ENCODE peak calls at places on chromosomes 16 and 17, in six cellular contexts. One of them, this sample, is unnamed.

GRCh38 chr17:72280881-72281280 is 160.1 kb downstream of the SOX9 start:
- DNase-seq in esophagus muscularis mucosa: no peak
- DNase-seq in iris pigment epithelial cell: no peak
- DNase-seq in stromal cell of bone marrow: no peak
- DNase-seq in activated T-cell treated with anti-CD3 and anti-CD28 coated beads, Interleukin-2, amount 50 U/mL, for 1 hour: no peak
- DNase-seq in NCI-H748 treated with DMSO at 0.1 percent for 48 hours: no peak
- DNase-seq in this sample: no peak

GRCh38 chr17:37824534-37825485 is 80.0 kb upstream of the HNF1B start:
- DNase-seq in esophagus muscularis mucosa: no peak
- DNase-seq in iris pigment epithelial cell: peak; percentile 75
- DNase-seq in NCI-H748 treated with DMSO at 0.1 percent for 48 hours: no peak
- DNase-seq in activated T-cell treated with anti-CD3 and anti-CD28 coated beads, Interleukin-2, amount 50 U/mL, for 1 hour: no peak
- DNase-seq in stromal cell of bone marrow: no peak
- DNase-seq in this sample: no peak

GRCh38 chr17:17868637-17869522 is 32.1 kb upstream of the SREBF1 start:
- DNase-seq in stromal cell of bone marrow: no peak
- DNase-seq in iris pigment epithelial cell: peak; percentile 46
- DNase-seq in esophagus muscularis mucosa: no peak
- DNase-seq in activated T-cell treated with anti-CD3 and anti-CD28 coated beads, Interleukin-2, amount 50 U/mL, for 1 hour: no peak
- DNase-seq in NCI-H748 treated with DMSO at 0.1 percent for 48 hours: no peak
- DNase-seq in this sample: no peak

GRCh38 chr17:1000597-1001490 is 3.9 kb downstream of the TIMM22 start:
- DNase-seq in iris pigment epithelial cell: peak; percentile 68
- DNase-seq in stromal cell of bone marrow: no peak
- DNase-seq in activated T-cell treated with anti-CD3 and anti-CD28 coated beads, Interleukin-2, amount 50 U/mL, for 1 hour: no peak
- DNase-seq in esophagus muscularis mucosa: no peak
- DNase-seq in NCI-H748 treated with DMSO at 0.1 percent for 48 hours: no peak
- DNase-seq in this sample: no peak

GRCh38 chr17:67469208-67469980 is 92.3 kb downstream of the PITPNC1 start:
- DNase-seq in NCI-H748 treated with DMSO at 0.1 percent for 48 hours: no peak
- DNase-seq in iris pigment epithelial cell: peak; percentile 58
- DNase-seq in activated T-cell treated with anti-CD3 and anti-CD28 coated beads, Interleukin-2, amount 50 U/mL, for 1 hour: no peak
- DNase-seq in esophagus muscularis mucosa: no peak
- DNase-seq in stromal cell of bone marrow: no peak
- DNase-seq in this sample: peak; percentile 55

GRCh38 chr16:4381072-4381934 is 9.7 kb downstream of the VASN start:
- DNase-seq in stromal cell of bone marrow: no peak
- DNase-seq in esophagus muscularis mucosa: no peak
- DNase-seq in activated T-cell treated with anti-CD3 and anti-CD28 coated beads, Interleukin-2, amount 50 U/mL, for 1 hour: no peak
- DNase-seq in NCI-H748 treated with DMSO at 0.1 percent for 48 hours: no peak
- DNase-seq in iris pigment epithelial cell: no peak
- DNase-seq in this sample: no peak

GRCh38 chr16:3235856-3236669 is 1.1 kb upstream of the ZNF200 start:
- DNase-seq in NCI-H748 treated with DMSO at 0.1 percent for 48 hours: no peak
- DNase-seq in iris pigment epithelial cell: no peak
- DNase-seq in activated T-cell treated with anti-CD3 and anti-CD28 coated beads, Interleukin-2, amount 50 U/mL, for 1 hour: peak; percentile 48
- DNase-seq in esophagus muscularis mucosa: no peak
- DNase-seq in stromal cell of bone marrow: no peak
- DNase-seq in this sample: no peak

GRCh38 chr16:15631730-15632409 is 11.1 kb downstream of the MARF1 start:
- DNase-seq in NCI-H748 treated with DMSO at 0.1 percent for 48 hours: no peak
- DNase-seq in activated T-cell treated with anti-CD3 and anti-CD28 coated beads, Interleukin-2, amount 50 U/mL, for 1 hour: no peak
- DNase-seq in esophagus muscularis mucosa: no peak
- DNase-seq in stromal cell of bone marrow: no peak
- DNase-seq in iris pigment epithelial cell: no peak
- DNase-seq in this sample: no peak

GRCh38 chr17:48564200-48565023 is 13.7 kb downstream of the HOXB4 start:
- DNase-seq in esophagus muscularis mucosa: no peak
- DNase-seq in activated T-cell treated with anti-CD3 and anti-CD28 coated beads, Interleukin-2, amount 50 U/mL, for 1 hour: no peak
- DNase-seq in NCI-H748 treated with DMSO at 0.1 percent for 48 hours: no peak
- DNase-seq in stromal cell of bone marrow: no peak
- DNase-seq in iris pigment epithelial cell: no peak
- DNase-seq in this sample: no peak

GRCh38 chr16:29729116-29729521 is 16.7 kb downstream of the C16orf54 start:
- DNase-seq in esophagus muscularis mucosa: no peak
- DNase-seq in stromal cell of bone marrow: no peak
- DNase-seq in activated T-cell treated with anti-CD3 and anti-CD28 coated beads, Interleukin-2, amount 50 U/mL, for 1 hour: no peak
- DNase-seq in NCI-H748 treated with DMSO at 0.1 percent for 48 hours: no peak
- DNase-seq in iris pigment epithelial cell: peak; percentile 35
- DNase-seq in this sample: no peak

GRCh38 chr16:1981972-1982574 is 804 bp upstream of the NOXO1 start:
- DNase-seq in stromal cell of bone marrow: no peak
- DNase-seq in NCI-H748 treated with DMSO at 0.1 percent for 48 hours: no peak
- DNase-seq in iris pigment epithelial cell: no peak
- DNase-seq in activated T-cell treated with anti-CD3 and anti-CD28 coated beads, Interleukin-2, amount 50 U/mL, for 1 hour: no peak
- DNase-seq in esophagus muscularis mucosa: no peak
- DNase-seq in this sample: no peak

GRCh38 chr16:68083861-68084503 is 1.2 kb upstream of the NFATC3 start:
- DNase-seq in NCI-H748 treated with DMSO at 0.1 percent for 48 hours: no peak
- DNase-seq in activated T-cell treated with anti-CD3 and anti-CD28 coated beads, Interleukin-2, amount 50 U/mL, for 1 hour: no peak
- DNase-seq in stromal cell of bone marrow: no peak
- DNase-seq in iris pigment epithelial cell: peak; percentile 49
- DNase-seq in esophagus muscularis mucosa: peak; percentile 34
- DNase-seq in this sample: no peak

GRCh38 chr17:43020789-43021738 is 1.1 kb downstream of the VAT1 start:
- DNase-seq in stromal cell of bone marrow: peak; percentile 75
- DNase-seq in esophagus muscularis mucosa: peak; percentile 96
- DNase-seq in iris pigment epithelial cell: peak; percentile 71
- DNase-seq in NCI-H748 treated with DMSO at 0.1 percent for 48 hours: peak; percentile 32
- DNase-seq in activated T-cell treated with anti-CD3 and anti-CD28 coated beads, Interleukin-2, amount 50 U/mL, for 1 hour: peak; percentile 54
- DNase-seq in this sample: no peak

GRCh38 chr17:38599398-38599856 is 6.3 kb downstream of the SRCIN1 start:
- DNase-seq in activated T-cell treated with anti-CD3 and anti-CD28 coated beads, Interleukin-2, amount 50 U/mL, for 1 hour: no peak
- DNase-seq in NCI-H748 treated with DMSO at 0.1 percent for 48 hours: no peak
- DNase-seq in iris pigment epithelial cell: no peak
- DNase-seq in esophagus muscularis mucosa: no peak
- DNase-seq in stromal cell of bone marrow: no peak
- DNase-seq in this sample: no peak

GRCh38 chr16:97822-98221 is 19.8 kb downstream of the MPG start:
- DNase-seq in NCI-H748 treated with DMSO at 0.1 percent for 48 hours: no peak
- DNase-seq in activated T-cell treated with anti-CD3 and anti-CD28 coated beads, Interleukin-2, amount 50 U/mL, for 1 hour: no peak
- DNase-seq in stromal cell of bone marrow: no peak
- DNase-seq in iris pigment epithelial cell: peak; percentile 52
- DNase-seq in esophagus muscularis mucosa: no peak
- DNase-seq in this sample: no peak

GRCh38 chr16:8867483-8868271 is 1.1 kb downstream of the CARHSP1 start:
- DNase-seq in activated T-cell treated with anti-CD3 and anti-CD28 coated beads, Interleukin-2, amount 50 U/mL, for 1 hour: peak; percentile 40
- DNase-seq in stromal cell of bone marrow: no peak
- DNase-seq in esophagus muscularis mucosa: no peak
- DNase-seq in NCI-H748 treated with DMSO at 0.1 percent for 48 hours: peak; percentile 36
- DNase-seq in iris pigment epithelial cell: no peak
- DNase-seq in this sample: peak; percentile 54

GRCh38 chr17:57221366-57222350 is 34.7 kb upstream of the MSI2 start:
- DNase-seq in stromal cell of bone marrow: no peak
- DNase-seq in NCI-H748 treated with DMSO at 0.1 percent for 48 hours: no peak
- DNase-seq in iris pigment epithelial cell: no peak
- DNase-seq in activated T-cell treated with anti-CD3 and anti-CD28 coated beads, Interleukin-2, amount 50 U/mL, for 1 hour: no peak
- DNase-seq in esophagus muscularis mucosa: no peak
- DNase-seq in this sample: no peak

GRCh38 chr16:81551141-81551808 is 106.7 kb downstream of the CMIP start:
- DNase-seq in iris pigment epithelial cell: peak; percentile 75
- DNase-seq in esophagus muscularis mucosa: no peak
- DNase-seq in NCI-H748 treated with DMSO at 0.1 percent for 48 hours: no peak
- DNase-seq in activated T-cell treated with anti-CD3 and anti-CD28 coated beads, Interleukin-2, amount 50 U/mL, for 1 hour: no peak
- DNase-seq in stromal cell of bone marrow: no peak
- DNase-seq in this sample: no peak

GRCh38 chr17:69967910-69968411 is 107.1 kb upstream of the KCNJ16 start:
- DNase-seq in esophagus muscularis mucosa: no peak
- DNase-seq in stromal cell of bone marrow: peak; percentile 99
- DNase-seq in NCI-H748 treated with DMSO at 0.1 percent for 48 hours: no peak
- DNase-seq in activated T-cell treated with anti-CD3 and anti-CD28 coated beads, Interleukin-2, amount 50 U/mL, for 1 hour: no peak
- DNase-seq in iris pigment epithelial cell: peak; percentile 97
- DNase-seq in this sample: no peak

GRCh38 chr16:4081577-4082021 is 34.6 kb downstream of the ADCY9 start:
- DNase-seq in stromal cell of bone marrow: no peak
- DNase-seq in esophagus muscularis mucosa: no peak
- DNase-seq in iris pigment epithelial cell: no peak
- DNase-seq in NCI-H748 treated with DMSO at 0.1 percent for 48 hours: no peak
- DNase-seq in activated T-cell treated with anti-CD3 and anti-CD28 coated beads, Interleukin-2, amount 50 U/mL, for 1 hour: peak; percentile 50
- DNase-seq in this sample: no peak

GRCh38 chr17:67585077-67585602 is 132.6 kb upstream of the NOL11 start:
- DNase-seq in iris pigment epithelial cell: no peak
- DNase-seq in stromal cell of bone marrow: no peak
- DNase-seq in activated T-cell treated with anti-CD3 and anti-CD28 coated beads, Interleukin-2, amount 50 U/mL, for 1 hour: no peak
- DNase-seq in NCI-H748 treated with DMSO at 0.1 percent for 48 hours: peak; percentile 94
- DNase-seq in esophagus muscularis mucosa: no peak
- DNase-seq in this sample: no peak

GRCh38 chr17:50280068-50280467 is 5.8 kb downstream of the TMEM92 start:
- DNase-seq in stromal cell of bone marrow: no peak
- DNase-seq in esophagus muscularis mucosa: no peak
- DNase-seq in iris pigment epithelial cell: no peak
- DNase-seq in activated T-cell treated with anti-CD3 and anti-CD28 coated beads, Interleukin-2, amount 50 U/mL, for 1 hour: no peak
- DNase-seq in NCI-H748 treated with DMSO at 0.1 percent for 48 hours: no peak
- DNase-seq in this sample: no peak

GRCh38 chr17:81309859-81310839 is 15.0 kb upstream of the SLC38A10 start:
- DNase-seq in iris pigment epithelial cell: no peak
- DNase-seq in esophagus muscularis mucosa: no peak
- DNase-seq in NCI-H748 treated with DMSO at 0.1 percent for 48 hours: no peak
- DNase-seq in stromal cell of bone marrow: no peak
- DNase-seq in activated T-cell treated with anti-CD3 and anti-CD28 coated beads, Interleukin-2, amount 50 U/mL, for 1 hour: no peak
- DNase-seq in this sample: no peak

GRCh38 chr16:87918314-87918713 is 18.0 kb downstream of the CA5A start:
- DNase-seq in esophagus muscularis mucosa: no peak
- DNase-seq in stromal cell of bone marrow: peak; percentile 54
- DNase-seq in NCI-H748 treated with DMSO at 0.1 percent for 48 hours: no peak
- DNase-seq in activated T-cell treated with anti-CD3 and anti-CD28 coated beads, Interleukin-2, amount 50 U/mL, for 1 hour: no peak
- DNase-seq in iris pigment epithelial cell: no peak
- DNase-seq in this sample: no peak

GRCh38 chr16:30472328-30472942 is at the start of gene ITGAL:
- DNase-seq in esophagus muscularis mucosa: no peak
- DNase-seq in activated T-cell treated with anti-CD3 and anti-CD28 coated beads, Interleukin-2, amount 50 U/mL, for 1 hour: peak; percentile 77
- DNase-seq in NCI-H748 treated with DMSO at 0.1 percent for 48 hours: no peak
- DNase-seq in iris pigment epithelial cell: no peak
- DNase-seq in stromal cell of bone marrow: no peak
- DNase-seq in this sample: peak; percentile 72

GRCh38 chr17:81246679-81247338 is 7.7 kb downstream of the NDUFAF8 start:
- DNase-seq in NCI-H748 treated with DMSO at 0.1 percent for 48 hours: no peak
- DNase-seq in esophagus muscularis mucosa: no peak
- DNase-seq in iris pigment epithelial cell: no peak
- DNase-seq in stromal cell of bone marrow: no peak
- DNase-seq in activated T-cell treated with anti-CD3 and anti-CD28 coated beads, Interleukin-2, amount 50 U/mL, for 1 hour: no peak
- DNase-seq in this sample: no peak

GRCh38 chr16:9761870-9762269 is 420.4 kb downstream of the GRIN2A start:
- DNase-seq in stromal cell of bone marrow: no peak
- DNase-seq in activated T-cell treated with anti-CD3 and anti-CD28 coated beads, Interleukin-2, amount 50 U/mL, for 1 hour: no peak
- DNase-seq in esophagus muscularis mucosa: no peak
- DNase-seq in iris pigment epithelial cell: no peak
- DNase-seq in NCI-H748 treated with DMSO at 0.1 percent for 48 hours: no peak
- DNase-seq in this sample: no peak

GRCh38 chr17:36085710-36086268 is 4.2 kb downstream of the CCL3 start:
- DNase-seq in activated T-cell treated with anti-CD3 and anti-CD28 coated beads, Interleukin-2, amount 50 U/mL, for 1 hour: no peak
- DNase-seq in stromal cell of bone marrow: peak; percentile 7
- DNase-seq in iris pigment epithelial cell: peak; percentile 49
- DNase-seq in NCI-H748 treated with DMSO at 0.1 percent for 48 hours: no peak
- DNase-seq in esophagus muscularis mucosa: no peak
- DNase-seq in this sample: no peak

GRCh38 chr16:14309001-14309886 is 238.1 kb downstream of the MRTFB start:
- DNase-seq in NCI-H748 treated with DMSO at 0.1 percent for 48 hours: no peak
- DNase-seq in activated T-cell treated with anti-CD3 and anti-CD28 coated beads, Interleukin-2, amount 50 U/mL, for 1 hour: peak; percentile 40
- DNase-seq in esophagus muscularis mucosa: no peak
- DNase-seq in stromal cell of bone marrow: no peak
- DNase-seq in iris pigment epithelial cell: no peak
- DNase-seq in this sample: peak; percentile 43

GRCh38 chr16:68339214-68339613 is 28.4 kb downstream of the PRMT7 start:
- DNase-seq in esophagus muscularis mucosa: no peak
- DNase-seq in activated T-cell treated with anti-CD3 and anti-CD28 coated beads, Interleukin-2, amount 50 U/mL, for 1 hour: no peak
- DNase-seq in iris pigment epithelial cell: no peak
- DNase-seq in stromal cell of bone marrow: no peak
- DNase-seq in NCI-H748 treated with DMSO at 0.1 percent for 48 hours: no peak
- DNase-seq in this sample: no peak

This sample was measured in activated naive CD8-positive, alpha-beta T cell treated with anti-CD3 and anti-CD28 coated beads, Interleukin-2, amount 10 ng/mL, durations not matched to agents 7 days and 5 days.